ENCODE peak calls at places on chromosomes 3 and 15, in ten cellular contexts. X is RPMI8226; H is effector CD4-positive, alpha-beta T cell; W is stimulated activated CD4-positive, alpha-beta T cell treated with anti-CD3 and anti-CD28 coated beads, TNF-alpha, amount 100 ng/mL, for 4 hours; T is chondrocyte; B is iPS-NIHi11; C is GM23248; O is WTC11; J is left lung; I is C1 segment of cervical spinal cord. D is an unnamed sample.

GRCh38 chr15:52068004-52068403 is 44.6 kb downstream of the BCL2L10 start:
- DNase-seq in X (no peak), C (peak), J (no peak), H (no peak), I (no peak), T (no peak), W (no peak), B (no peak), O (no peak), D (no peak)

GRCh38 chr15:63408514-63408913 is 26.9 kb upstream of the CA12 start:
- DNase-seq in H (no peak), B (no peak), C (peak), O (no peak), W (no peak), X (no peak), I (no peak), J (no peak), T (no peak), D (peak)

GRCh38 chr15:46461416-46461815 is 826.6 kb downstream of the SQOR start:
- DNase-seq in T (no peak), W (no peak), X (no peak), H (no peak), C (no peak), O (no peak), J (no peak), B (no peak), I (no peak), D (no peak)

GRCh38 chr3:150970665-150971327 is 1.7 kb downstream of the CLRN1 start:
- DNase-seq in B (no peak), C (peak), X (no peak), T (no peak), H (no peak), J (no peak), O (no peak), W (no peak), I (no peak), D (peak)

GRCh38 chr3:57951106-57951882 is 56.9 kb upstream of the FLNB start:
- DNase-seq in C (peak), I (no peak), J (peak), X (no peak), O (no peak), B (peak), H (no peak), W (no peak), T (peak), D (peak)

GRCh38 chr3:150041877-150042276 is 71.2 kb upstream of the PFN2 start:
- DNase-seq in J (no peak), I (no peak), T (no peak), X (no peak), C (no peak), B (no peak), W (no peak), H (no peak), O (no peak), D (no peak)

GRCh38 chr3:180855364-180855763 is 57.1 kb upstream of the FXR1 start:
- DNase-seq in H (no peak), C (peak), O (peak), J (no peak), X (peak), B (peak), T (no peak), I (no peak), W (no peak), D (peak)

GRCh38 chr3:75294124-75294523 is 370.0 kb upstream of the FRG2C start:
- DNase-seq in I (peak), O (peak), T (no peak), W (no peak), X (peak), J (peak), H (no peak), C (peak), B (peak), D (peak)

GRCh38 chr3:80014576-80014975 is 246.8 kb upstream of the ROBO1 start:
- DNase-seq in T (no peak), O (no peak), I (no peak), B (no peak), X (no peak), J (no peak), H (no peak), C (no peak), W (no peak), D (no peak)

GRCh38 chr3:8482960-8483665 is 18.5 kb upstream of the LMCD1 start:
- DNase-seq in B (no peak), J (no peak), X (no peak), W (no peak), I (peak), O (no peak), H (no peak), T (peak), C (peak), D (peak)

GRCh38 chr3:141249041-141249440 is 17.4 kb downstream of the PXYLP1 start:
- DNase-seq in T (no peak), I (no peak), X (no peak), J (no peak), B (no peak), W (no peak), C (no peak), O (no peak), H (no peak), D (no peak)

GRCh38 chr3:153246805-153247204 is 84.8 kb downstream of the RAP2B start:
- DNase-seq in T (no peak), I (no peak), X (no peak), O (no peak), B (no peak), J (no peak), W (no peak), H (no peak), C (peak), D (no peak)

GRCh38 chr3:135992072-135992471 is 26.5 kb downstream of the PPP2R3A start:
- DNase-seq in T (no peak), H (no peak), X (no peak), B (no peak), J (no peak), I (no peak), C (peak), W (no peak), O (no peak), D (peak)

GRCh38 chr3:56976666-56977560 is 83.6 kb upstream of the SPATA12 start:
- DNase-seq in C (peak), W (no peak), T (no peak), J (no peak), B (no peak), I (peak), H (no peak), X (peak), O (no peak), D (peak)

GRCh38 chr3:58563386-58564035 is 13.7 kb downstream of the FAM107A start:
- DNase-seq in W (no peak), H (no peak), X (no peak), O (no peak), J (no peak), I (no peak), T (peak), C (peak), B (no peak), D (no peak)

GRCh38 chr3:73508330-73508954 is 116.3 kb downstream of the PDZRN3 start:
- DNase-seq in I (peak), C (peak), O (peak), H (no peak), X (peak), J (no peak), B (peak), T (no peak), W (no peak), D (peak)

GRCh38 chr15:89874926-89875564 is 18.7 kb downstream of the AP3S2 start:
- DNase-seq in I (peak), B (peak), T (no peak), C (peak), W (peak), H (peak), X (peak), J (peak), O (peak), D (peak)

GRCh38 chr3:35829499-35829898 is 190.2 kb downstream of the ARPP21 start:
- DNase-seq in T (no peak), H (no peak), I (no peak), C (no peak), J (no peak), W (no peak), O (no peak), X (no peak), B (no peak), D (no peak)

GRCh38 chr15:100245496-100245838 is 96.3 kb downstream of the ADAMTS17 start:
- DNase-seq in O (no peak), J (no peak), B (no peak), X (no peak), W (no peak), T (no peak), I (no peak), H (no peak), C (no peak), D (no peak)

D was measured in lung microvascular endothelial cell.